ENCODE peak calls at places on chromosomes 2 and 18, in five cellular contexts. T, P, N, C and G are unnamed samples.
A peak's percentile ranks its signal among the peaks of the same experiment; 100 is the strongest.

GRCh38 chr2:161004379-161004778 is 155.8 kb upstream of the TANK start:
- DNase-seq in T (peak; percentile 21), P (no peak), N (peak; percentile 29), C (no peak), G (no peak)

GRCh38 chr2:241863021-241863954 is 4.6 kb upstream of the PDCD1 start:
- DNase-seq in T (no peak), P (peak; percentile 41), N (peak; percentile 51), C (peak; percentile 76), G (peak; percentile 72)

GRCh38 chr2:134359367-134360081 is 105.7 kb downstream of the MGAT5 start:
- DNase-seq in T (peak; percentile 61), P (no peak), N (no peak), C (no peak), G (peak; percentile 56)

GRCh38 chr2:180158961-180159360 is 151.9 kb upstream of the CWC22 start:
- DNase-seq in T (no peak), P (no peak), N (no peak), C (no peak), G (no peak)

GRCh38 chr18:37565138-37565984 is at the start of gene CELF4:
- DNase-seq in T (no peak), P (no peak), N (peak; percentile 6), C (peak; percentile 87), G (no peak)

GRCh38 chr2:44778221-44778654 is 163.3 kb upstream of the SIX3 start:
- DNase-seq in T (no peak), P (no peak), N (no peak), C (no peak), G (no peak)

GRCh38 chr2:27204566-27204965 is 7.3 kb upstream of the ATRAID start:
- DNase-seq in T (no peak), P (no peak), N (no peak), C (no peak), G (no peak)

GRCh38 chr2:128504242-128505149 is 185.8 kb upstream of the HS6ST1 start:
- DNase-seq in T (no peak), P (no peak), N (no peak), C (no peak), G (no peak)

GRCh38 chr2:181070119-181070833 is 89.9 kb downstream of the UBE2E3 start:
- DNase-seq in T (peak; percentile 83), P (no peak), N (peak; percentile 71), C (no peak), G (no peak)

GRCh38 chr2:229273384-229274338 is 2.6 kb upstream of the PID1 start:
- DNase-seq in T (peak; percentile 76), P (peak; percentile 16), N (peak; percentile 86), C (no peak), G (peak; percentile 45)

GRCh38 chr2:47784349-47784851 is 1.5 kb downstream of the MSH6 start:
- DNase-seq in T (peak; percentile 49), P (no peak), N (peak; percentile 48), C (no peak), G (peak; percentile 41)

GRCh38 chr18:51196811-51197660 is 445 bp downstream of the MEX3C start:
- DNase-seq in T (peak; percentile 25), P (peak; percentile 72), N (peak; percentile 75), C (peak; percentile 89), G (peak; percentile 69)

GRCh38 chr2:1538663-1539062 is 125.4 kb downstream of the TPO start:
- DNase-seq in T (peak; percentile 12), P (no peak), N (peak; percentile 36), C (no peak), G (no peak)

GRCh38 chr2:29528891-29529520 is 392.4 kb downstream of the ALK start:
- DNase-seq in T (peak; percentile 81), P (peak; percentile 38), N (peak; percentile 74), C (peak; percentile 90), G (no peak)

GRCh38 chr2:78861546-78861945 is 164.0 kb upstream of the REG3G start:
- DNase-seq in T (no peak), P (no peak), N (no peak), C (no peak), G (no peak)

GRCh38 chr2:163121483-163121882 is 282.9 kb upstream of the KCNH7 start:
- DNase-seq in T (no peak), P (no peak), N (no peak), C (no peak), G (no peak)

GRCh38 chr2:239789711-239790110 is 235.4 kb downstream of the NDUFA10 start:
- DNase-seq in T (no peak), P (no peak), N (no peak), C (peak; percentile 65), G (no peak)

GRCh38 chr2:113218283-113219091 is 44.7 kb downstream of the PSD4 start:
- DNase-seq in T (peak; percentile 99), P (peak; percentile 46), N (peak; percentile 75), C (peak; percentile 83), G (no peak)

GRCh38 chr2:138365581-138365980 is 136.0 kb upstream of the SPOPL start:
- DNase-seq in T (peak; percentile 5), P (no peak), N (no peak), C (no peak), G (no peak)

GRCh38 chr2:53103661-53104060 is 663.9 kb upstream of the CHAC2 start:
- DNase-seq in T (peak; percentile 36), P (no peak), N (no peak), C (no peak), G (no peak)

GRCh38 chr2:169221745-169222369 is 140.5 kb downstream of the LRP2 start:
- DNase-seq in T (peak; percentile 50), P (no peak), N (peak; percentile 5), C (no peak), G (no peak)

GRCh38 chr18:73992242-73993022 is 155.2 kb downstream of the FBXO15 start:
- DNase-seq in T (no peak), P (no peak), N (no peak), C (no peak), G (no peak)

GRCh38 chr2:8682719-8683667 is 1.1 kb downstream of the ID2 start:
- DNase-seq in T (peak; percentile 33), P (no peak), N (peak; percentile 65), C (no peak), G (peak; percentile 54)

GRCh38 chr2:166042768-166043390 is 84.9 kb downstream of the SCN1A start:
- DNase-seq in T (no peak), P (no peak), N (peak; percentile 7), C (no peak), G (no peak)

GRCh38 chr2:8065191-8065590 is 616.7 kb upstream of the ID2 start:
- DNase-seq in T (no peak), P (no peak), N (no peak), C (no peak), G (no peak)

GRCh38 chr2:40997362-40997761 is 545.5 kb upstream of the SLC8A1 start:
- DNase-seq in T (no peak), P (no peak), N (no peak), C (no peak), G (no peak)

GRCh38 chr2:64838817-64839216 is 150.4 kb upstream of the SLC1A4 start:
- DNase-seq in T (peak; percentile 97), P (no peak), N (peak; percentile 96), C (no peak), G (no peak)

GRCh38 chr18:40063488-40063887 is 1891.5 kb upstream of the PIK3C3 start:
- DNase-seq in T (no peak), P (no peak), N (no peak), C (no peak), G (no peak)